ENCODE peak calls at places on chromosomes 4 and X, in nine cellular contexts. Q is fibroblast of mammary gland, F is upper lobe of right lung, S is left lung, N is lower lobe of right lung, U is thyroid gland, T is HCT116, M is fibroblast of lung, I is AG09309. W is an unnamed sample.

GRCh38 chrX:153779891-153780677 is 757 bp upstream of the SRPK3 start:
- DNase-seq in Q (no peak), F (no peak), S (no peak), N (no peak), U (no peak), T (no peak), M (no peak), I (no peak), W (no peak)

GRCh38 chr4:7055990-7056325 is 11.9 kb downstream of the GRPEL1 start:
- DNase-seq in Q (no peak), F (no peak), S (peak; percentile 48), N (no peak), U (no peak), T (no peak), M (no peak), I (no peak), W (no peak)

GRCh38 chrX:77788050-77788449 is 2.0 kb upstream of the ATRX start:
- DNase-seq in Q (peak; percentile 39), F (no peak), S (no peak), N (no peak), U (no peak), T (peak; percentile 26), M (no peak), I (peak; percentile 20), W (no peak)

GRCh38 chr4:22593933-22594332 is 78.1 kb upstream of the ADGRA3 start:
- DNase-seq in Q (peak; percentile 1), F (no peak), S (no peak), N (no peak), U (no peak), T (no peak), M (no peak), I (no peak), W (no peak)

GRCh38 chr4:118905546-118905945 is 16.9 kb downstream of the SYNPO2 start:
- DNase-seq in Q (no peak), F (no peak), S (no peak), N (no peak), U (no peak), T (no peak), M (peak; percentile 74), I (no peak), W (no peak)

GRCh38 chr4:54254116-54254914 is 25.2 kb downstream of the PDGFRA start:
- DNase-seq in Q (no peak), F (no peak), S (no peak), N (no peak), U (no peak), T (no peak), M (peak; percentile 63), I (no peak), W (no peak)

GRCh38 chr4:150888625-150889024 is 126.5 kb downstream of the LRBA start:
- DNase-seq in Q (no peak), F (no peak), S (no peak), N (no peak), U (no peak), T (no peak), M (no peak), I (no peak), W (no peak)

GRCh38 chr4:184503869-184504300 is 29.5 kb upstream of the IRF2 start:
- DNase-seq in Q (peak; percentile 11), F (no peak), S (no peak), N (no peak), U (no peak), T (no peak), M (peak; percentile 39), I (no peak), W (no peak)

GRCh38 chrX:48698306-48698705 is 1.8 kb downstream of the SUV39H1 start:
- DNase-seq in Q (no peak), F (no peak), S (no peak), N (no peak), U (no peak), T (no peak), M (no peak), I (no peak), W (no peak)

DNA sequence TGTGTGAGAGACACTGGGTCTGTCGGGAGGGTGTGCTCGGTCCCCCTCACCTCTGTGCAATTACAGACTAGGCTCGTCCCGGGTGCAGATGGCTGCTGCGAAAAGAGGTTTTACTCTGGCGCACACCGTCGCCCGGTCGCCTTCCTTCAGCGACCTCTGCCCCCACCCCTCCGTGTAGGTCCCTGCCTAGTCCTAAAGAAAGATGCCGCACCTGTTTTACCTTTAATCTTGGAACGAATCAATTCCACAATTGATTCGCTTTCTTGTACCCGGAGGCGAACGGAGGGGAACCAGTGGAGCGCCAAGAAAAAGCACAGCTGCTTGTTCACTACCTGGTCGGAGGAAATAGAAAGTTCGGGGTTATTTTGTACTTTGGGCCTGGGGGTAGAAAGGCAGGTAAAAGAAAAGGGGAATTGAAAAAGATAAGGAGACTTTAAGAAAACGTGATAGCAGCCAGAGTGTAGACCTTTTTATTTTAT is 1.2 kb downstream of the NPNT start:
- DNase-seq in Q (no peak), F (no peak), S (peak; percentile 83), N (no peak), U (no peak), T (no peak), M (no peak), I (no peak), W (no peak)
- H3K4me3 ChIP-seq in Q (peak overlapping the region; percentile 10), F (peak overlapping the region; percentile 72), S (peak overlapping the region; percentile 67), N (peak overlapping the region; percentile 73), U (peak overlapping the region; percentile 54), T (peak overlapping the region; percentile 54), M (no peak overlapping the region), I (peak overlapping the region; percentile 2), W (no peak overlapping the region)

DNA sequence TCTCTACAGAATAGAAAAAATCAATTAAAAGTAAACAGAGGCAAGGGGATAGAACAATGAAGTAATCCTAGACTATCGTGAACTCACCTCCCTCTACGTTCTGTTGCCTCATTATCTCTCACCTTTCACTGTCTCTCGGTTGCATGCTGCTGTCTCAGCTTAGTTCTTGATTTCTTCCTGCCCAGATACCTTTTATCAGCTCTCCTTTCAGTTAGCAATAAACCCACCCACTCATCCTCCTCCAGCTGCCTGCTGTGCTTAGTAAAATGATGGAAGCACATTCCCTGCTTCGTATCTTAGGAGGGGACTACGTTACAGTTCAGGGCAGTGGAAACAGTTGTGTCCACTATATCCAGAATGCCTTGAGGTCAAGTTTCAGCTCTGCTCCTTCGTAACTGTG is 1709.5 kb upstream of the AGA start:
- DNase-seq in Q (no peak), F (no peak), S (no peak), N (no peak), U (no peak), T (no peak), M (no peak), I (no peak), W (no peak)
- H3K4me3 ChIP-seq in Q (no peak overlapping the region), F (no peak overlapping the region), S (no peak overlapping the region), N (no peak overlapping the region), U (no peak overlapping the region), T (no peak overlapping the region), M (no peak overlapping the region), I (no peak overlapping the region), W (no peak overlapping the region)

GRCh38 chr4:122749704-122750454 is 17.4 kb downstream of the BBS12 start:
- DNase-seq in Q (no peak), F (no peak), S (no peak), N (no peak), U (no peak), T (no peak), M (no peak), I (no peak), W (no peak)

GRCh38 chr4:122746485-122746965 is 14.0 kb downstream of the BBS12 start:
- DNase-seq in Q (peak; percentile 48), F (no peak), S (no peak), N (no peak), U (no peak), T (no peak), M (no peak), I (no peak), W (no peak)

GRCh38 chr4:122747883-122748282 is 15.4 kb downstream of the BBS12 start:
- DNase-seq in Q (peak; percentile 86), F (no peak), S (no peak), N (no peak), U (no peak), T (no peak), M (peak; percentile 72), I (no peak), W (no peak)

GRCh38 chr4:122744229-122744628 is 11.7 kb downstream of the BBS12 start:
- DNase-seq in Q (peak; percentile 78), F (no peak), S (no peak), N (no peak), U (no peak), T (no peak), M (no peak), I (peak; percentile 82), W (no peak)

DNA sequence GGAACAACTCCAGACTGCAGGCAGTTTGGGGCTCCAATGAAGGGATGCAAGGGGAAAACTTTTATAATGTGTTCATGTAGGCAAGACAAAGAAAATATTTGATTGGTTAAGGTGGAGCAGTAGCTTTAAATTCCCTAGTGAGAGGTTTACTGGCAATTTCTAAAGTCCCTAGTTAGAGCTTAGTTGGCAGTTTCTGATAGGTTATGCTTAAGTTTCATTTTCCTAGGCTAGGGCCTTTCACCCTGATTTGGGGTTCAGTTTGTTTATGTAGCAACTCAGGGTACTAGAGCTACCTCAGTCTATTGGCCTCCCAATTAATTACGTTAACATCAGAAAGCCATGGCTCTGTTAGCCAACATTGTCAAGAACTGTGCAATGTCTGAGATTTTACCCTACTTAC is 14.6 kb downstream of the BBS12 start:
- DNase-seq in Q (no peak), F (no peak), S (no peak), N (no peak), U (no peak), T (no peak), M (no peak), I (no peak), W (no peak)
- H3K4me3 ChIP-seq in Q (no peak overlapping the region), F (no peak overlapping the region), S (no peak overlapping the region), N (no peak overlapping the region), U (no peak overlapping the region), T (no peak overlapping the region), M (no peak overlapping the region), I (no peak overlapping the region), W (no peak overlapping the region)

GRCh38 chrX:107677909-107678308 is 49.6 kb downstream of the PRPS1 start:
- DNase-seq in Q (no peak), F (no peak), S (no peak), N (no peak), U (no peak), T (no peak), M (no peak), I (no peak), W (no peak)

GRCh38 chrX:107678957-107679740 is 50.8 kb downstream of the PRPS1 start:
- DNase-seq in Q (peak; percentile 97), F (peak; percentile 76), S (peak; percentile 72), N (peak; percentile 82), U (peak; percentile 48), T (no peak), M (peak; percentile 55), I (no peak), W (peak; percentile 56)

GRCh38 chrX:107676559-107677378 is 48.5 kb downstream of the PRPS1 start:
- DNase-seq in Q (peak; percentile 97), F (peak; percentile 95), S (peak; percentile 95), N (peak; percentile 93), U (peak; percentile 94), T (peak; percentile 78), M (peak; percentile 88), I (peak; percentile 58), W (peak; percentile 90)

GRCh38 chrX:107675823-107676555 is 47.7 kb downstream of the PRPS1 start:
- DNase-seq in Q (peak; percentile 79), F (no peak), S (no peak), N (peak; percentile 52), U (peak; percentile 58), T (no peak), M (peak; percentile 23), I (no peak), W (peak; percentile 56)

DNA sequence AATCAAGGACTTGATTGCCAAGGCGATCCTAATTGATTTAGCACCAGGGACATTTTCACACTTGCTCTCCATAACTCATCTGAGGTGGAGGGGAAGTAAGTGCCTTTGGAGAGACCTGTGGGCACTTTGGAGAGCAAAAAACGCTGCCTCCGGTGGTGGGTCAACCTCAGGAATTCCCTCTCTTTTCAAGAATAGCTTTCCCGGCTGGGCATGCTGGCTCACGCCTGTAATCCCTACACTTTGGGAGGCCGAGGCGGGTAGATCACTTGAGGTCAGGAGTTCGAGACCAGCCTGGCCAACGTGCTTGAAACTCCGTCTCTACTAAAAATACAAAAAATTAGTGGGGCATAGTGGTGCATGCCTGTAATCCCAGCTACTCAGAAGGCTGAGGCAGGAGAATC is 49.2 kb downstream of the PRPS1 start:
- DNase-seq in Q (peak; percentile 57), F (no peak), S (no peak), N (no peak), U (peak; percentile 23), T (no peak), M (peak; percentile 47), I (no peak), W (no peak)
- H3K4me3 ChIP-seq in Q (no peak overlapping the region), F (peak overlapping the region; percentile 60), S (no peak overlapping the region), N (no peak overlapping the region), U (no peak overlapping the region), T (peak overlapping the region; percentile 61), M (no peak overlapping the region), I (no peak overlapping the region), W (no peak overlapping the region)